ENCODE peak calls at places on chromosomes 5 and 9, in four cellular contexts. F is A549, R is colonic mucosa, Q is Calu3. T is an unnamed sample.

GRCh38 chr9:21294325-21294724 is 10.8 kb downstream of the IFNA5 start:
- DNase-seq in Q (peak; percentile 60), F (peak; percentile 23), R (no peak), T (no peak)

GRCh38 chr9:20395671-20396070 is 226.6 kb downstream of the MLLT3 start:
- DNase-seq in F (no peak), R (no peak), Q (no peak), T (no peak)

GRCh38 chr5:80246995-80247729 is 8.7 kb downstream of the SERINC5 start:
- DNase-seq in R (peak; percentile 78), Q (peak; percentile 79), F (peak; percentile 42), T (no peak)

GRCh38 chr9:86868611-86869010 is 78.7 kb downstream of the GAS1 start:
- DNase-seq in F (no peak), Q (no peak), R (no peak), T (no peak)

GRCh38 chr5:90529939-90530677 is 724 bp upstream of the LYSMD3 start:
- DNase-seq in R (peak; percentile 81), Q (peak; percentile 78), F (peak; percentile 78), T (peak; percentile 62)

GRCh38 chr5:130425405-130425804 is 521.1 kb downstream of the CHSY3 start:
- DNase-seq in Q (no peak), R (no peak), F (no peak), T (no peak)

GRCh38 chr9:34171753-34172535 is 6.9 kb upstream of the UBAP1 start:
- DNase-seq in R (no peak), F (no peak), Q (no peak), T (no peak)

GRCh38 chr9:13535141-13535540 is 255.6 kb upstream of the MPDZ start:
- DNase-seq in F (no peak), Q (no peak), R (no peak), T (no peak)

GRCh38 chr9:89805726-89806125 is 200.9 kb downstream of the GADD45G start:
- DNase-seq in F (no peak), Q (no peak), R (no peak), T (no peak)

GRCh38 chr5:134458234-134458633 is 46.6 kb upstream of the CDKN2AIPNL start:
- DNase-seq in Q (no peak), R (no peak), F (no peak), T (no peak)

GRCh38 chr5:146151970-146152369 is 30.5 kb downstream of the LARS1 start:
- DNase-seq in F (no peak), R (no peak), Q (no peak), T (no peak)

GRCh38 chr5:83745821-83746220 is 25.2 kb upstream of the HAPLN1 start:
- DNase-seq in R (no peak), F (no peak), Q (no peak), T (no peak)

GRCh38 chr9:97889941-97890557 is 32.3 kb downstream of the TRMO start:
- DNase-seq in R (peak; percentile 42), F (peak; percentile 46), Q (peak; percentile 30), T (no peak)

GRCh38 chr9:115327441-115328122 is 209.6 kb upstream of the TNC start:
- DNase-seq in F (no peak), Q (no peak), R (no peak), T (no peak)

GRCh38 chr9:33517373-33517772 is 6.7 kb upstream of the ANKRD18B start:
- DNase-seq in R (no peak), Q (peak; percentile 25), F (peak; percentile 40), T (no peak)

GRCh38 chr5:6576861-6577501 is 55.9 kb downstream of the NSUN2 start:
- DNase-seq in F (peak; percentile 41), Q (peak; percentile 52), R (no peak), T (peak; percentile 24)

GRCh38 chr5:83724001-83724400 is 3.3 kb upstream of the HAPLN1 start:
- DNase-seq in R (peak; percentile 62), Q (no peak), F (no peak), T (no peak)

GRCh38 chr9:82621446-82621845 is 441.5 kb downstream of the RASEF start:
- DNase-seq in Q (no peak), R (no peak), F (no peak), T (no peak)

GRCh38 chr5:32505718-32506117 is 61.2 kb upstream of the ZFR start:
- DNase-seq in F (no peak), Q (no peak), R (no peak), T (peak; percentile 72)

GRCh38 chr9:138045541-138046490 is 168.2 kb downstream of the CACNA1B start:
- DNase-seq in F (no peak), R (peak; percentile 15), Q (no peak), T (no peak)

GRCh38 chr5:73295447-73295846 is 122.5 kb downstream of the TMEM174 start:
- DNase-seq in R (no peak), F (no peak), Q (no peak), T (no peak)

GRCh38 chr5:127930311-127930710 is 153.3 kb upstream of the SLC12A2 start:
- DNase-seq in F (peak; percentile 24), Q (peak; percentile 81), R (no peak), T (no peak)

GRCh38 chr9:91176426-91176825 is 185.3 kb downstream of the AUH start:
- DNase-seq in F (no peak), Q (no peak), R (no peak), T (no peak)

GRCh38 chr5:134142806-134143205 is 28.3 kb downstream of the TCF7 start:
- DNase-seq in Q (no peak), F (no peak), R (peak; percentile 15), T (no peak)

GRCh38 chr9:28938981-28939380 is 1365.7 kb upstream of the C9orf72 start:
- DNase-seq in Q (no peak), F (no peak), R (no peak), T (no peak)

GRCh38 chr9:135135927-135136311 is 48.5 kb downstream of the OLFM1 start:
- DNase-seq in F (no peak), Q (no peak), R (no peak), T (no peak)

GRCh38 chr9:112283854-112284253 is 49.6 kb downstream of the PTBP3 start:
- DNase-seq in F (no peak), R (no peak), Q (no peak), T (no peak)

GRCh38 chr9:94085062-94085639 is 887 bp downstream of the PTPDC1 start:
- DNase-seq in Q (no peak), R (no peak), F (no peak), T (no peak)

GRCh38 chr9:77975023-77975422 is 56.6 kb downstream of the GNAQ start:
- DNase-seq in R (no peak), F (no peak), Q (no peak), T (no peak)

GRCh38 chr9:5440426-5440825 is 2.7 kb upstream of the PLGRKT start:
- DNase-seq in F (no peak), Q (no peak), R (no peak), T (no peak)

GRCh38 chr9:121322737-121323448 is 47.2 kb downstream of the STOM start:
- DNase-seq in F (no peak), Q (no peak), R (no peak), T (no peak)
- TF ChIP-seq CTCF in F (no peak), Q (no peak), R (no peak), T (no peak)

DNA sequence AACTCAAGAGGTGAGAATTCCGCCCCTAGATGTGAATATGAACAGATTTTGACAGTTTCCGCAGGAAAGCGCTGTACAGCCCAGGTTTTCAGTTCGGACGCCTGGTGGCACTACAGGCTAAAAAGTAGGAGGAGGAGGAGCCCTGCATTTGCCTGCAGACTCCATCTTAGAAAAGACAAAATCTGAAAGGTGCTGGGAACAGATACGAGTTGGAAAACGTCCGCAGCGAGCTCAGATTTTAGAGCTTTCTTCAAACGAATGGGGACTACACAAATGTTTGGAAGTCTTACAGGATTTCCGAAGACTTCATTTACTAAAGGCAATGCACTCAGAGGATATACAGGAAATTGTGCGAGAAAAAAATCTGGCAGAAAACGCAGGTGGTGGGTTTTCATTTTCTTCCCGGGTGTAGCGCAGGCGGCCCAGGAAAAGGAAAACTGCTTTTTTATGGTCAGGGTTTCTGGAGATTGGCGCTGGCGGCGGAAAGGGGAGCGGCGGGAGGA is 9.9 kb upstream of the PCDHB2 start:
- DNase-seq in R (no peak), F (peak; percentile 59), Q (no peak), T (no peak)
- TF ChIP-seq CTCF in R (no peak), F (peak; percentile 63), Q (no peak), T (peak; percentile 26)

DNA sequence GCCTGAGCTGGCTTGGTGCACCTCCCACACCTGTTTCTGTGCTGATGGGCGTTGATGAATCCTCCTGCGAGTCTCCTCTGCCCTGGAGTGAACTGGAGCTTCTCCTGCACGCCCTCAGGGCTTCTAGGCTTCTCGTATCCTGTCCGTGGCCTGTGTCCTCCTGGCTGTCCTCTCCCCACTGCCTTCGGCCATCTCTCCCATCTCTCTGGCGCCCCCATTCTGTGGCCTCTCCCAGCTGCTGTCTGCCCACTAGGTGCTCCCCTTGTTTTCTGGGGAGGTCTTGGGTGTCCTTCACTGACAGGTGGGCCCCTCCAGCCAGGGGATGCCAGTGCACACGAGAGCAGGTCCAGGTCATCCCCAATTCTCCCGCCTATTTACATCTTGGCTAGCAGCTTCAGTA is 28.8 kb downstream of the AHRR start:
- DNase-seq in F (no peak), R (no peak), Q (no peak), T (no peak)
- TF ChIP-seq CTCF in F (no peak), R (no peak), Q (peak; percentile 12), T (peak; percentile 14)

GRCh38 chr5:13218518-13218917 is 726.0 kb downstream of the DNAH5 start:
- DNase-seq in F (peak; percentile 1), Q (no peak), R (no peak), T (no peak)
- TF ChIP-seq CTCF in F (no peak), Q (no peak), R (no peak), T (peak; percentile 27)

GRCh38 chr5:141948812-141949211 is 9.2 kb downstream of the PCDH12 start:
- DNase-seq in R (no peak), F (no peak), Q (no peak), T (no peak)

GRCh38 chr5:141954193-141954592 is 3.8 kb downstream of the PCDH12 start:
- DNase-seq in R (no peak), Q (no peak), F (no peak), T (no peak)

GRCh38 chr5:141952030-141952429 is 6.0 kb downstream of the PCDH12 start:
- DNase-seq in Q (no peak), R (no peak), F (no peak), T (no peak)

GRCh38 chr5:141950207-141951005 is 7.6 kb downstream of the PCDH12 start:
- DNase-seq in Q (no peak), F (no peak), R (no peak), T (no peak)

GRCh38 chr5:141951341-141951781 is 6.6 kb downstream of the PCDH12 start:
- DNase-seq in R (no peak), Q (peak; percentile 47), F (peak; percentile 51), T (no peak)
- TF ChIP-seq CTCF in R (no peak), Q (peak; percentile 58), F (no peak), T (no peak)

GRCh38 chr5:168747987-168748777 is 169.0 kb upstream of the PANK3 start:
- DNase-seq in R (peak; percentile 45), F (peak; percentile 52), Q (peak; percentile 69), T (no peak)
- TF ChIP-seq CTCF in R (peak; percentile 54), F (peak; percentile 57), Q (peak; percentile 76), T (peak; percentile 46)

T was measured in AG09319.